ENCODE peak calls at places on chromosomes 2 and 18, in nine cellular contexts. Y is LHCN-M2; W is activated T-helper 1 cell treated with anti-CD3 and anti-CD28 coated beads, Interleukin-12 subunit alpha, Interleukin-12 subunit beta, Interleukin-2, Interleukin-4 antibody, amounts not matched to agents 30 ng/mL and 10 ng/mL and 1 ng/mL, durations not matched to agents 14 hours and 24 hours and 36 hours; M is B cell; L is neural crest cell; J is fibroblast of the conjunctiva; C is fibroblast of pulmonary artery; O is H54; G is NCI-H1930. N is an unnamed sample.

GRCh38 chr2:10239561-10239967 is 63.1 kb upstream of the HPCAL1 start:
- DNase-seq in Y (no peak), W (no peak), M (no peak), L (no peak), J (no peak), C (peak), O (no peak), G (no peak), N (no peak)

GRCh38 chr2:43484323-43484930 is 111.4 kb downstream of the THADA start:
- DNase-seq in Y (peak), W (no peak), M (no peak), L (no peak), J (peak), C (peak), O (no peak), G (no peak), N (no peak)

GRCh38 chr2:28593356-28593755 is 97.5 kb downstream of the PLB1 start:
- DNase-seq in Y (no peak), W (no peak), M (no peak), L (no peak), J (no peak), C (no peak), O (no peak), G (no peak), N (no peak)

GRCh38 chr2:25481381-25482310 is 139.9 kb upstream of the DNMT3A start:
- DNase-seq in Y (peak), W (no peak), M (no peak), L (no peak), J (no peak), C (peak), O (peak), G (no peak), N (no peak)

GRCh38 chr2:224659726-224660125 is 56.4 kb downstream of the CCDC195 start:
- DNase-seq in Y (no peak), W (no peak), M (no peak), L (no peak), J (no peak), C (no peak), O (no peak), G (no peak), N (no peak)

GRCh38 chr2:156333951-156334495 is 1.5 kb upstream of the NR4A2 start:
- DNase-seq in Y (peak), W (no peak), M (peak), L (peak), J (no peak), C (peak), O (peak), G (peak), N (peak)

GRCh38 chr2:42185200-42185921 is 16.2 kb downstream of the EML4 start:
- DNase-seq in Y (no peak), W (no peak), M (no peak), L (no peak), J (no peak), C (no peak), O (no peak), G (no peak), N (no peak)

GRCh38 chr2:20157606-20157970 is 67.3 kb downstream of the SDC1 start:
- DNase-seq in Y (peak), W (no peak), M (no peak), L (no peak), J (no peak), C (no peak), O (no peak), G (no peak), N (no peak)

GRCh38 chr2:241857041-241857541 is 1.6 kb downstream of the PDCD1 start:
- DNase-seq in Y (no peak), W (no peak), M (no peak), L (no peak), J (no peak), C (no peak), O (no peak), G (no peak), N (no peak)

GRCh38 chr18:32441536-32441935 is 29.1 kb downstream of the GAREM1 start:
- DNase-seq in Y (no peak), W (no peak), M (no peak), L (no peak), J (no peak), C (peak), O (no peak), G (no peak), N (no peak)

GRCh38 chr18:50629148-50629631 is 69.3 kb downstream of the MAPK4 start:
- DNase-seq in Y (no peak), W (no peak), M (no peak), L (no peak), J (no peak), C (no peak), O (no peak), G (peak), N (no peak)

N was measured in ureter.